ENCODE peak calls at places on chromosome 14, in seven cellular contexts. One of them, this sample, is unnamed. For H3K4me1, the result is how much of the 10 kb centered on the place peaks cover.

GRCh38 chr14:66403183-66403582 is 83.0 kb upstream of the CCDC196 start:
- DNase-seq in PC-9: no peak
- DNase-seq in body of pancreas: no peak
- DNase-seq in left ventricle myocardium inferior: no peak
- DNase-seq in lower lobe of right lung: no peak
- DNase-seq in A549: peak
- DNase-seq in SK-N-SH: no peak
- DNase-seq in this sample: no peak

GRCh38 chr14:94383777-94384176 is 4.6 kb downstream of the SERPINA1 start:
- DNase-seq in PC-9: no peak
- DNase-seq in body of pancreas: no peak
- DNase-seq in left ventricle myocardium inferior: no peak
- DNase-seq in lower lobe of right lung: no peak
- DNase-seq in A549: no peak
- DNase-seq in SK-N-SH: no peak
- DNase-seq in this sample: no peak

GRCh38 chr14:104293851-104294627 is 155.7 kb downstream of the KIF26A start:
- DNase-seq in PC-9: no peak
- DNase-seq in body of pancreas: no peak
- DNase-seq in left ventricle myocardium inferior: peak
- DNase-seq in lower lobe of right lung: peak
- DNase-seq in A549: peak
- DNase-seq in SK-N-SH: no peak
- DNase-seq in this sample: peak

GRCh38 chr14:44820230-44820964 is 141.3 kb downstream of the KLHL28 start:
- DNase-seq in PC-9: no peak
- DNase-seq in body of pancreas: no peak
- DNase-seq in left ventricle myocardium inferior: no peak
- DNase-seq in lower lobe of right lung: no peak
- DNase-seq in A549: no peak
- DNase-seq in SK-N-SH: no peak
- DNase-seq in this sample: no peak

GRCh38 chr14:31465113-31465512 is 7.8 kb upstream of the DTD2 start:
- DNase-seq in PC-9: no peak
- DNase-seq in body of pancreas: no peak
- DNase-seq in left ventricle myocardium inferior: no peak
- DNase-seq in lower lobe of right lung: no peak
- DNase-seq in A549: no peak
- DNase-seq in SK-N-SH: no peak
- DNase-seq in this sample: no peak

GRCh38 chr14:37428954-37429353 is 166.1 kb downstream of the FOXA1 start:
- DNase-seq in PC-9: no peak
- DNase-seq in body of pancreas: no peak
- DNase-seq in left ventricle myocardium inferior: no peak
- DNase-seq in lower lobe of right lung: no peak
- DNase-seq in A549: no peak
- DNase-seq in SK-N-SH: no peak
- DNase-seq in this sample: no peak

GRCh38 chr14:73887116-73887490 is 444 bp downstream of the ZNF410 start:
- DNase-seq in PC-9: no peak
- DNase-seq in body of pancreas: no peak
- DNase-seq in left ventricle myocardium inferior: no peak
- DNase-seq in lower lobe of right lung: no peak
- DNase-seq in A549: peak
- DNase-seq in SK-N-SH: no peak
- DNase-seq in this sample: no peak

GRCh38 chr14:96042218-96042930 is 3.2 kb downstream of the C14orf132 start:
- DNase-seq in PC-9: no peak
- DNase-seq in body of pancreas: no peak
- DNase-seq in left ventricle myocardium inferior: no peak
- DNase-seq in lower lobe of right lung: no peak
- DNase-seq in A549: no peak
- DNase-seq in SK-N-SH: no peak
- DNase-seq in this sample: no peak

GRCh38 chr14:99264691-99265090 is 7.3 kb downstream of the BCL11B start:
- DNase-seq in PC-9: no peak
- DNase-seq in body of pancreas: no peak
- DNase-seq in left ventricle myocardium inferior: no peak
- DNase-seq in lower lobe of right lung: no peak
- DNase-seq in A549: no peak
- DNase-seq in SK-N-SH: no peak
- DNase-seq in this sample: no peak

GRCh38 chr14:99590746-99591555 is 13.1 kb downstream of the CCDC85C start:
- DNase-seq in PC-9: no peak
- DNase-seq in body of pancreas: no peak
- DNase-seq in left ventricle myocardium inferior: no peak
- DNase-seq in lower lobe of right lung: no peak
- DNase-seq in A549: no peak
- DNase-seq in SK-N-SH: peak
- DNase-seq in this sample: no peak

GRCh38 chr14:31489680-31490079 is 1.8 kb upstream of the GPR33 start:
- DNase-seq in PC-9: no peak
- DNase-seq in body of pancreas: no peak
- DNase-seq in left ventricle myocardium inferior: no peak
- DNase-seq in lower lobe of right lung: no peak
- DNase-seq in A549: no peak
- DNase-seq in SK-N-SH: no peak
- DNase-seq in this sample: no peak

GRCh38 chr14:60789656-60790055 is 55.1 kb downstream of the MNAT1 start:
- DNase-seq in PC-9: no peak
- DNase-seq in body of pancreas: no peak
- DNase-seq in left ventricle myocardium inferior: no peak
- DNase-seq in lower lobe of right lung: no peak
- DNase-seq in A549: no peak
- DNase-seq in SK-N-SH: no peak
- DNase-seq in this sample: no peak

GRCh38 chr14:105487986-105488777 is 1.5 kb downstream of the CRIP1 start:
- DNase-seq in PC-9: peak
- DNase-seq in body of pancreas: no peak
- DNase-seq in left ventricle myocardium inferior: peak
- DNase-seq in lower lobe of right lung: no peak
- DNase-seq in A549: no peak
- DNase-seq in SK-N-SH: no peak
- DNase-seq in this sample: no peak

GRCh38 chr14:99206053-99206452 is 65.9 kb downstream of the BCL11B start:
- DNase-seq in PC-9: no peak
- DNase-seq in body of pancreas: no peak
- DNase-seq in left ventricle myocardium inferior: no peak
- DNase-seq in lower lobe of right lung: no peak
- DNase-seq in A549: no peak
- DNase-seq in SK-N-SH: no peak
- DNase-seq in this sample: no peak

GRCh38 chr14:50339178-50339804 is 27.2 kb downstream of the DMAC2L start:
- DNase-seq in PC-9: no peak
- DNase-seq in body of pancreas: no peak
- DNase-seq in left ventricle myocardium inferior: no peak
- DNase-seq in lower lobe of right lung: no peak
- DNase-seq in A549: no peak
- DNase-seq in SK-N-SH: no peak
- DNase-seq in this sample: no peak

GRCh38 chr14:39558525-39558924 is 126.3 kb upstream of the FBXO33 start:
- DNase-seq in PC-9: no peak
- DNase-seq in body of pancreas: no peak
- DNase-seq in left ventricle myocardium inferior: no peak
- DNase-seq in lower lobe of right lung: no peak
- DNase-seq in A549: no peak
- DNase-seq in SK-N-SH: no peak
- DNase-seq in this sample: no peak

GRCh38 chr14:36751116-36751515 is 89.5 kb downstream of the PAX9 start:
- DNase-seq in PC-9: peak
- DNase-seq in body of pancreas: no peak
- DNase-seq in left ventricle myocardium inferior: no peak
- DNase-seq in lower lobe of right lung: no peak
- DNase-seq in A549: no peak
- DNase-seq in SK-N-SH: no peak
- DNase-seq in this sample: no peak

GRCh38 chr14:92586001-92586947 is 72.7 kb downstream of the RIN3 start:
- DNase-seq in PC-9: no peak
- DNase-seq in body of pancreas: no peak
- DNase-seq in left ventricle myocardium inferior: no peak
- DNase-seq in lower lobe of right lung: no peak
- DNase-seq in A549: no peak
- DNase-seq in SK-N-SH: no peak
- DNase-seq in this sample: no peak

GRCh38 chr14:99481745-99482099 is 513 bp downstream of the CCNK start:
- DNase-seq in PC-9: no peak
- DNase-seq in body of pancreas: no peak
- DNase-seq in left ventricle myocardium inferior: no peak
- DNase-seq in lower lobe of right lung: no peak
- DNase-seq in A549: peak
- DNase-seq in SK-N-SH: no peak
- DNase-seq in this sample: no peak

GRCh38 chr14:59123526-59123925 is 64.9 kb upstream of the DAAM1 start:
- DNase-seq in PC-9: no peak
- DNase-seq in body of pancreas: no peak
- DNase-seq in left ventricle myocardium inferior: no peak
- DNase-seq in lower lobe of right lung: no peak
- DNase-seq in A549: no peak
- DNase-seq in SK-N-SH: no peak
- DNase-seq in this sample: no peak

GRCh38 chr14:54108481-54109471 is 152.2 kb upstream of the BMP4 start:
- DNase-seq in PC-9: peak
- DNase-seq in body of pancreas: no peak
- DNase-seq in left ventricle myocardium inferior: no peak
- DNase-seq in lower lobe of right lung: no peak
- DNase-seq in A549: no peak
- DNase-seq in SK-N-SH: no peak
- DNase-seq in this sample: no peak

GRCh38 chr14:103072595-103073366 is 11.2 kb upstream of the LBHD2 start:
- DNase-seq in PC-9: no peak
- DNase-seq in body of pancreas: peak
- DNase-seq in left ventricle myocardium inferior: no peak
- DNase-seq in lower lobe of right lung: no peak
- DNase-seq in A549: peak
- DNase-seq in SK-N-SH: no peak
- DNase-seq in this sample: peak

GRCh38 chr14:55103005-55103640 is 25.9 kb upstream of the LGALS3 start:
- DNase-seq in PC-9: peak
- DNase-seq in body of pancreas: peak
- DNase-seq in left ventricle myocardium inferior: peak
- DNase-seq in lower lobe of right lung: peak
- DNase-seq in A549: peak
- DNase-seq in SK-N-SH: no peak
- DNase-seq in this sample: peak

GRCh38 chr14:88322505-88323085 is 474 bp downstream of the KCNK10 start:
- DNase-seq in PC-9: no peak
- DNase-seq in body of pancreas: no peak
- DNase-seq in left ventricle myocardium inferior: no peak
- DNase-seq in lower lobe of right lung: no peak
- DNase-seq in A549: no peak
- DNase-seq in SK-N-SH: peak
- DNase-seq in this sample: no peak

GRCh38 chr14:38721822-38722431 is 381.1 kb downstream of the SEC23A start:
- DNase-seq in PC-9: peak
- DNase-seq in body of pancreas: peak
- DNase-seq in left ventricle myocardium inferior: peak
- DNase-seq in lower lobe of right lung: no peak
- DNase-seq in A549: peak
- DNase-seq in SK-N-SH: peak
- DNase-seq in this sample: no peak

GRCh38 chr14:65354131-65354530 is 58.4 kb upstream of the FUT8 start:
- DNase-seq in PC-9: no peak
- DNase-seq in body of pancreas: no peak
- DNase-seq in left ventricle myocardium inferior: no peak
- DNase-seq in lower lobe of right lung: no peak
- DNase-seq in A549: no peak
- DNase-seq in SK-N-SH: no peak
- DNase-seq in this sample: no peak

GRCh38 chr14:65356327-65356836 is 56.1 kb upstream of the FUT8 start:
- DNase-seq in PC-9: peak
- DNase-seq in body of pancreas: no peak
- DNase-seq in left ventricle myocardium inferior: no peak
- DNase-seq in lower lobe of right lung: no peak
- DNase-seq in A549: peak
- DNase-seq in SK-N-SH: no peak
- DNase-seq in this sample: no peak

GRCh38 chr14:65359503-65359902 is 53.0 kb upstream of the FUT8 start:
- DNase-seq in PC-9: no peak
- DNase-seq in body of pancreas: no peak
- DNase-seq in left ventricle myocardium inferior: no peak
- DNase-seq in lower lobe of right lung: no peak
- DNase-seq in A549: no peak
- DNase-seq in SK-N-SH: no peak
- DNase-seq in this sample: no peak

GRCh38 chr14:65354715-65355114 is 57.8 kb upstream of the FUT8 start:
- DNase-seq in PC-9: peak
- DNase-seq in body of pancreas: peak
- DNase-seq in left ventricle myocardium inferior: no peak
- DNase-seq in lower lobe of right lung: no peak
- DNase-seq in A549: no peak
- DNase-seq in SK-N-SH: no peak
- DNase-seq in this sample: no peak

DNA sequence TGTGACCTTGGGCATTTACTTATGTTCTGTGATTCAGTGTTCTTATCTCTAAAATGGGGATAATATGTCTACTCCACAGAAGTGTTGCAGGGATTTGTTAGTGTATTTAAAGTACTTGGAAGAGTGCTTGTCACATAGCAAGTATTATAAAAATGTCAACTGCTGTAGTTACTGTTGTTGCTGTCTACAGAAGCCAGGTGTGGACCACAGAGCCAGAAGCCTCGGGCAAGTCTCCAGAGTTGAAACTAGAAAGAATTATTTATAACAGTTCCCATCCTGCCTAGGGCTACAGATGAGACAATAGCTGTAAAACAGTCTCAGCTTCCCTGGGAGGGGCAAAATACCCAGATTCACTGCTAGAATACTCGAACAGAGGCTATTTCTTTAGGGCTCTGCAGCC is 55.4 kb upstream of the FUT8 start:
- DNase-seq in PC-9: peak
- DNase-seq in body of pancreas: no peak
- DNase-seq in left ventricle myocardium inferior: peak
- DNase-seq in lower lobe of right lung: no peak
- DNase-seq in A549: no peak
- DNase-seq in SK-N-SH: no peak
- DNase-seq in this sample: no peak
- H3K27ac ChIP-seq in PC-9: peak
- H3K27ac ChIP-seq in body of pancreas: no peak
- H3K27ac ChIP-seq in left ventricle myocardium inferior: peak
- H3K27ac ChIP-seq in lower lobe of right lung: no peak
- H3K27ac ChIP-seq in A549: no peak
- H3K27ac ChIP-seq in SK-N-SH: peak
- H3K27ac ChIP-seq in this sample: no peak

GRCh38 chr14:22588419-22589095 is 467 bp downstream of the DAD1 start:
- DNase-seq in PC-9: no peak
- DNase-seq in body of pancreas: no peak
- DNase-seq in left ventricle myocardium inferior: no peak
- DNase-seq in lower lobe of right lung: no peak
- DNase-seq in A549: no peak
- DNase-seq in SK-N-SH: no peak
- DNase-seq in this sample: no peak
- H3K4me1 ChIP-seq in PC-9: under half
- H3K4me1 ChIP-seq in body of pancreas: half or more
- H3K4me1 ChIP-seq in left ventricle myocardium inferior: half or more
- H3K4me1 ChIP-seq in lower lobe of right lung: under half
- H3K4me1 ChIP-seq in A549: under half
- H3K4me1 ChIP-seq in SK-N-SH: under half
- H3K4me1 ChIP-seq in this sample: under half

GRCh38 chr14:25050494-25051170 is 685 bp upstream of the STXBP6 start:
- DNase-seq in PC-9: no peak
- DNase-seq in body of pancreas: no peak
- DNase-seq in left ventricle myocardium inferior: no peak
- DNase-seq in lower lobe of right lung: no peak
- DNase-seq in A549: no peak
- DNase-seq in SK-N-SH: no peak
- DNase-seq in this sample: no peak
- H3K4me3 ChIP-seq in PC-9: peak
- H3K4me3 ChIP-seq in body of pancreas: no peak
- H3K4me3 ChIP-seq in left ventricle myocardium inferior: peak
- H3K4me3 ChIP-seq in lower lobe of right lung: peak
- H3K4me3 ChIP-seq in A549: peak
- H3K4me3 ChIP-seq in SK-N-SH: no peak
- H3K4me3 ChIP-seq in this sample: peak

GRCh38 chr14:91325211-91325610 is 80.7 kb upstream of the GPR68 start:
- DNase-seq in PC-9: no peak
- DNase-seq in body of pancreas: no peak
- DNase-seq in left ventricle myocardium inferior: no peak
- DNase-seq in lower lobe of right lung: no peak
- DNase-seq in A549: no peak
- DNase-seq in SK-N-SH: no peak
- DNase-seq in this sample: peak
- H3K27ac ChIP-seq in PC-9: no peak
- H3K27ac ChIP-seq in body of pancreas: no peak
- H3K27ac ChIP-seq in left ventricle myocardium inferior: peak
- H3K27ac ChIP-seq in lower lobe of right lung: peak
- H3K27ac ChIP-seq in A549: no peak
- H3K27ac ChIP-seq in SK-N-SH: no peak
- H3K27ac ChIP-seq in this sample: no peak